ENCODE peak calls at places on chromosome 11, in four cellular contexts. One of them, this sample, is unnamed.

GRCh38 chr11:85821636-85822035 is 10.7 kb upstream of the SYTL2 start:
- DNase-seq in astrocyte of the spinal cord: peak
- DNase-seq in neural progenitor cell: no peak
- DNase-seq in psoas muscle: no peak
- DNase-seq in this sample: no peak

GRCh38 chr11:70205049-70205725 is 2.1 kb downstream of the FADD start:
- DNase-seq in astrocyte of the spinal cord: no peak
- DNase-seq in neural progenitor cell: no peak
- DNase-seq in psoas muscle: no peak
- DNase-seq in this sample: no peak

GRCh38 chr11:9733212-9733611 is 69.3 kb downstream of the SWAP70 start:
- DNase-seq in astrocyte of the spinal cord: no peak
- DNase-seq in neural progenitor cell: no peak
- DNase-seq in psoas muscle: no peak
- DNase-seq in this sample: no peak

GRCh38 chr11:28257761-28258160 is 149.6 kb downstream of the METTL15 start:
- DNase-seq in astrocyte of the spinal cord: no peak
- DNase-seq in neural progenitor cell: no peak
- DNase-seq in psoas muscle: no peak
- DNase-seq in this sample: no peak

GRCh38 chr11:103486609-103487008 is 377.4 kb downstream of the DYNC2H1 start:
- DNase-seq in astrocyte of the spinal cord: no peak
- DNase-seq in neural progenitor cell: no peak
- DNase-seq in psoas muscle: no peak
- DNase-seq in this sample: no peak

GRCh38 chr11:95068549-95068948 is 1.8 kb downstream of the SRSF8 start:
- DNase-seq in astrocyte of the spinal cord: peak
- DNase-seq in neural progenitor cell: peak
- DNase-seq in psoas muscle: peak
- DNase-seq in this sample: peak

GRCh38 chr11:94201004-94201465 is 72.4 kb downstream of the PANX1 start:
- DNase-seq in astrocyte of the spinal cord: peak
- DNase-seq in neural progenitor cell: no peak
- DNase-seq in psoas muscle: no peak
- DNase-seq in this sample: no peak

GRCh38 chr11:123391646-123392348 is 38.3 kb upstream of the GRAMD1B start:
- DNase-seq in astrocyte of the spinal cord: no peak
- DNase-seq in neural progenitor cell: no peak
- DNase-seq in psoas muscle: no peak
- DNase-seq in this sample: no peak

GRCh38 chr11:17930544-17931144 is 82.2 kb downstream of the SERGEF start:
- DNase-seq in astrocyte of the spinal cord: no peak
- DNase-seq in neural progenitor cell: no peak
- DNase-seq in psoas muscle: no peak
- DNase-seq in this sample: no peak

GRCh38 chr11:15509082-15509481 is 394.4 kb downstream of the INSC start:
- DNase-seq in astrocyte of the spinal cord: no peak
- DNase-seq in neural progenitor cell: no peak
- DNase-seq in psoas muscle: no peak
- DNase-seq in this sample: no peak

GRCh38 chr11:115264278-115264677 is 239.9 kb downstream of the CADM1 start:
- DNase-seq in astrocyte of the spinal cord: no peak
- DNase-seq in neural progenitor cell: no peak
- DNase-seq in psoas muscle: no peak
- DNase-seq in this sample: no peak

GRCh38 chr11:134288486-134288885 is 12.3 kb downstream of the GLB1L3 start:
- DNase-seq in astrocyte of the spinal cord: no peak
- DNase-seq in neural progenitor cell: no peak
- DNase-seq in psoas muscle: no peak
- DNase-seq in this sample: no peak

GRCh38 chr11:45272701-45273100 is 13.4 kb downstream of the SYT13 start:
- DNase-seq in astrocyte of the spinal cord: no peak
- DNase-seq in neural progenitor cell: no peak
- DNase-seq in psoas muscle: no peak
- DNase-seq in this sample: no peak

GRCh38 chr11:84543367-84544159 is 1083.6 kb downstream of the DLG2 start:
- DNase-seq in astrocyte of the spinal cord: no peak
- DNase-seq in neural progenitor cell: peak
- DNase-seq in psoas muscle: no peak
- DNase-seq in this sample: no peak

GRCh38 chr11:18196532-18196931 is 23.9 kb downstream of the MRGPRX4 start:
- DNase-seq in astrocyte of the spinal cord: no peak
- DNase-seq in neural progenitor cell: no peak
- DNase-seq in psoas muscle: no peak
- DNase-seq in this sample: no peak

GRCh38 chr11:60389279-60389910 is 6.9 kb upstream of the MS4A14 start:
- DNase-seq in astrocyte of the spinal cord: no peak
- DNase-seq in neural progenitor cell: no peak
- DNase-seq in psoas muscle: no peak
- DNase-seq in this sample: no peak

GRCh38 chr11:85806876-85807275 is 4.1 kb downstream of the SYTL2 start:
- DNase-seq in astrocyte of the spinal cord: no peak
- DNase-seq in neural progenitor cell: no peak
- DNase-seq in psoas muscle: no peak
- DNase-seq in this sample: no peak

GRCh38 chr11:94586546-94586945 is 19.4 kb downstream of the PIWIL4 start:
- DNase-seq in astrocyte of the spinal cord: no peak
- DNase-seq in neural progenitor cell: no peak
- DNase-seq in psoas muscle: no peak
- DNase-seq in this sample: no peak

GRCh38 chr11:111730871-111731591 is 35.2 kb downstream of the PPP2R1B start:
- DNase-seq in astrocyte of the spinal cord: peak
- DNase-seq in neural progenitor cell: no peak
- DNase-seq in psoas muscle: peak
- DNase-seq in this sample: peak

GRCh38 chr11:62004473-62004872 is 37.0 kb upstream of the FTH1 start:
- DNase-seq in astrocyte of the spinal cord: peak
- DNase-seq in neural progenitor cell: no peak
- DNase-seq in psoas muscle: peak
- DNase-seq in this sample: no peak

GRCh38 chr11:118530180-118530682 is 761 bp upstream of the TMEM25 start:
- DNase-seq in astrocyte of the spinal cord: peak
- DNase-seq in neural progenitor cell: no peak
- DNase-seq in psoas muscle: no peak
- DNase-seq in this sample: no peak

GRCh38 chr11:118662401-118663271 is 16.8 kb downstream of the TREH start:
- DNase-seq in astrocyte of the spinal cord: no peak
- DNase-seq in neural progenitor cell: no peak
- DNase-seq in psoas muscle: no peak
- DNase-seq in this sample: no peak

GRCh38 chr11:70487763-70488162 is 89.4 kb downstream of the CTTN start:
- DNase-seq in astrocyte of the spinal cord: no peak
- DNase-seq in neural progenitor cell: no peak
- DNase-seq in psoas muscle: peak
- DNase-seq in this sample: peak

GRCh38 chr11:26994579-26995210 is 783 bp downstream of the FIBIN start:
- DNase-seq in astrocyte of the spinal cord: no peak
- DNase-seq in neural progenitor cell: no peak
- DNase-seq in psoas muscle: peak
- DNase-seq in this sample: peak

GRCh38 chr11:104926771-104927470 is 28.7 kb upstream of the CASP12 start:
- DNase-seq in astrocyte of the spinal cord: no peak
- DNase-seq in neural progenitor cell: peak
- DNase-seq in psoas muscle: peak
- DNase-seq in this sample: peak

GRCh38 chr11:93577291-93577690 is 34.1 kb upstream of the SMCO4 start:
- DNase-seq in astrocyte of the spinal cord: peak
- DNase-seq in neural progenitor cell: no peak
- DNase-seq in psoas muscle: no peak
- DNase-seq in this sample: no peak

GRCh38 chr11:122189259-122189658 is 73.2 kb upstream of the BLID start:
- DNase-seq in astrocyte of the spinal cord: peak
- DNase-seq in neural progenitor cell: no peak
- DNase-seq in psoas muscle: no peak
- DNase-seq in this sample: no peak

GRCh38 chr11:125626381-125626950 is 1.5 kb downstream of the CHEK1 start:
- DNase-seq in astrocyte of the spinal cord: no peak
- DNase-seq in neural progenitor cell: no peak
- DNase-seq in psoas muscle: no peak
- DNase-seq in this sample: no peak

GRCh38 chr11:16891964-16892363 is 122.2 kb downstream of the PLEKHA7 start:
- DNase-seq in astrocyte of the spinal cord: peak
- DNase-seq in neural progenitor cell: no peak
- DNase-seq in psoas muscle: no peak
- DNase-seq in this sample: no peak

GRCh38 chr11:75523811-75524401 is 1.8 kb downstream of the GDPD5 start:
- DNase-seq in astrocyte of the spinal cord: no peak
- DNase-seq in neural progenitor cell: no peak
- DNase-seq in psoas muscle: no peak
- DNase-seq in this sample: no peak
- H3K4me3 ChIP-seq in astrocyte of the spinal cord: no peak
- H3K4me3 ChIP-seq in neural progenitor cell: peak
- H3K4me3 ChIP-seq in psoas muscle: peak
- H3K4me3 ChIP-seq in this sample: no peak

DNA sequence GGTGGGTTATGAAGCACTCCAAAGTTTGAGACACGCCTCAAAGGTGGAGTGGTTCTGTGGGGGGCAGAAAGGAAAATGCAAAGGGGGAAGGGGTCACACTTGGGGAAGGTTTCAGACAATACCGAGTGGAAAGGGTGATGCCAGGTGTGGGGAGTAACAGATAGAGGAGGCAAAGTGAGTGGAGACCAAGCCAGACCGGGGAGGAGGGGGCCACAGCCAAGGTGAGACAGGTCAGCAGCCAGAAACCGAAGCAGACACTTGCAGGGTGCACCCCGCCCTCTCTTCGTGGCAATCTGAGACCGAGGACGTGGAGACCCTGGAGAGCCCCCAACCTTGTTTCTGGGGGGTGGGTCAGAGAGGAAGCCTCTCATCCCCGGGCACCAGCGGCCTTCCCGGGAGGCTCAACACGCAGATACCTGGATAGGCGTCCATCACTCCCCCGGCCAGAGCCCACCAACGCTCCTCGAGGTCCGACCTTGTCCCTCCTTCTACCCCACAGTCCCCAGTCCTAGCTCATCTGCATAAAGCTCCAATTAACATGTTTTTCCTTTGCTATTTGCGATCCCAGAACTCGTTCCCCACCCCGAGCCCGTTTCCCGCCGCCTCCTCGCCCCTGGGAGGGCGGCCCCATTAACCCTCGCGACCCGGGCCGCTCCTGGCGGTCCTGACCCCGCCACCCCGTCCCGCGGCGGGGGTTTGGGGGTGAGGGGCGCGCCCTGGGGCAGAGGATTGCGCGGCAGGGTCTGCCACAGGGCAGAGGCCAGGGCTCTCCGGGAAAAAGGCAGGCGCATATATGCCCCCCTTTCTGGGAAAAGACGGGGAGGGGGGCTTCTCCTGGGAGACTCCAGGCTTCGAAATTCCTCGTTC is 21.8 kb downstream of the RTN4RL2 start:
- DNase-seq in astrocyte of the spinal cord: no peak
- DNase-seq in neural progenitor cell: no peak
- DNase-seq in psoas muscle: no peak
- DNase-seq in this sample: no peak
- H3K4me3 ChIP-seq in astrocyte of the spinal cord: no peak
- H3K4me3 ChIP-seq in neural progenitor cell: peak
- H3K4me3 ChIP-seq in psoas muscle: peak
- H3K4me3 ChIP-seq in this sample: no peak

GRCh38 chr11:47233051-47233450 is 15.6 kb downstream of the ACP2 start:
- DNase-seq in astrocyte of the spinal cord: no peak
- DNase-seq in neural progenitor cell: no peak
- DNase-seq in psoas muscle: no peak
- DNase-seq in this sample: no peak

GRCh38 chr11:47235163-47235562 is 13.5 kb downstream of the ACP2 start:
- DNase-seq in astrocyte of the spinal cord: no peak
- DNase-seq in neural progenitor cell: no peak
- DNase-seq in psoas muscle: no peak
- DNase-seq in this sample: no peak

GRCh38 chr11:47236482-47236881 is 12.1 kb downstream of the ACP2 start:
- DNase-seq in astrocyte of the spinal cord: peak
- DNase-seq in neural progenitor cell: no peak
- DNase-seq in psoas muscle: no peak
- DNase-seq in this sample: no peak

GRCh38 chr11:47234669-47235075 is 13.9 kb downstream of the ACP2 start:
- DNase-seq in astrocyte of the spinal cord: peak
- DNase-seq in neural progenitor cell: no peak
- DNase-seq in psoas muscle: no peak
- DNase-seq in this sample: no peak

GRCh38 chr11:47233989-47234668 is 14.5 kb downstream of the ACP2 start:
- DNase-seq in astrocyte of the spinal cord: peak
- DNase-seq in neural progenitor cell: peak
- DNase-seq in psoas muscle: no peak
- DNase-seq in this sample: no peak
- H3K4me3 ChIP-seq in astrocyte of the spinal cord: no peak
- H3K4me3 ChIP-seq in neural progenitor cell: no peak
- H3K4me3 ChIP-seq in psoas muscle: no peak
- H3K4me3 ChIP-seq in this sample: no peak

DNA sequence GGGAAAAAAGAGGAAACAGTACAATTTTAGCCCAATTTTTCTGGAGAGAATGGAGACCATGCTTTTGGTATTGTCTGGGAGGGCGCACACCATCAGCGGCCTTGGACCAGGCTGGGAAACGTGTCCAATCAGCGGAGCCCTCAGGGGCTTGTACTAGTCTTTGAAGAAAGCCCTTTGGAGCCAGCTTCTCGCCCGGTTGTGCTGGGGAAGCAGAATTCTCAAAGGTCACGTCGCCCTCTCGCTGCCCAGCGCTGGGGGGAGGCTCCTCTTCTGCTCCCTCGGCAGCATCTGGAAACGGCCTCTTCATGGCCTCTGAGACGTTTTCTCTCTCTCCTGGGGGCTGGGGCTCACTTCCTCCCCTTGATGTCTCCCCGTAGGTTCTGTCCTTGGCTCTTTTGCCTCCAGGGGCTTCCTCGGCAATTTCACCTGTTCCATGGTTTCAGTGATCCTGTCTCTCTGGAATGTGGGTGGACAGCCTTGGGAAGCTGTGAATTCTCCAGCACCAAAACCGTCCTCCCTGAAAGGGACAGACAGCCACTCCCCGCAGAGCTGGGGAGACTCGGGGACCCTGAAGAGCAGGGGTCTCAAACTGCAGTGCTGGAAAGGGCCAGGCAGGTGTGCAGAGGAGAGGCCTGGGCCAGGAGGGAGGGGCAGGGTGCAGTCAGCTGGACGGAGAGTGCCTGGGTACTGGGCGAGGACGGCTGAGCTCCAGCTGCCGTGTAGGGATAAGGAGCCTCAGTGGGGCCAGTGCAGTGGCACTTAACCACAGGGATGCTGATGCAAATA is 80.2 kb downstream of the RPS6KA4 start:
- DNase-seq in astrocyte of the spinal cord: no peak
- DNase-seq in neural progenitor cell: no peak
- DNase-seq in psoas muscle: no peak
- DNase-seq in this sample: peak
- H3K4me3 ChIP-seq in astrocyte of the spinal cord: no peak
- H3K4me3 ChIP-seq in neural progenitor cell: no peak
- H3K4me3 ChIP-seq in psoas muscle: no peak
- H3K4me3 ChIP-seq in this sample: no peak

This sample was measured in kidney.